ENCODE peak calls at places on chromosomes 7 and 10, in seven cellular contexts. One of them, this sample, is unnamed.

GRCh38 chr7:99864041-99864440 is 12.8 kb downstream of the OR2AE1 start:
- DNase-seq in NCI-H2171 treated with DMSO at 0.1 percent for 48 hours: no peak
- DNase-seq in SIG-M5: no peak
- DNase-seq in NCI-H2081: no peak
- DNase-seq in activated CD8-positive, alpha-beta memory T cell treated with anti-CD3 and anti-CD28 coated beads, Interleukin-2, amount 50 U/mL, for 4 hours: no peak
- DNase-seq in occipital lobe: no peak
- DNase-seq in endothelial cell of umbilical vein: no peak
- DNase-seq in this sample: no peak

GRCh38 chr7:44853391-44853790 is 5.5 kb upstream of the H2AZ2 start:
- DNase-seq in NCI-H2171 treated with DMSO at 0.1 percent for 48 hours: no peak
- DNase-seq in SIG-M5: no peak
- DNase-seq in NCI-H2081: no peak
- DNase-seq in activated CD8-positive, alpha-beta memory T cell treated with anti-CD3 and anti-CD28 coated beads, Interleukin-2, amount 50 U/mL, for 4 hours: no peak
- DNase-seq in occipital lobe: no peak
- DNase-seq in endothelial cell of umbilical vein: no peak
- DNase-seq in this sample: no peak

GRCh38 chr10:80487791-80488538 is 33.9 kb downstream of the TSPAN14 start:
- DNase-seq in NCI-H2171 treated with DMSO at 0.1 percent for 48 hours: no peak
- DNase-seq in SIG-M5: no peak
- DNase-seq in NCI-H2081: no peak
- DNase-seq in activated CD8-positive, alpha-beta memory T cell treated with anti-CD3 and anti-CD28 coated beads, Interleukin-2, amount 50 U/mL, for 4 hours: no peak
- DNase-seq in occipital lobe: no peak
- DNase-seq in endothelial cell of umbilical vein: no peak
- DNase-seq in this sample: no peak

GRCh38 chr10:23294638-23295247 is 49.9 kb downstream of the C10orf67 start:
- DNase-seq in NCI-H2171 treated with DMSO at 0.1 percent for 48 hours: peak
- DNase-seq in SIG-M5: no peak
- DNase-seq in NCI-H2081: no peak
- DNase-seq in activated CD8-positive, alpha-beta memory T cell treated with anti-CD3 and anti-CD28 coated beads, Interleukin-2, amount 50 U/mL, for 4 hours: no peak
- DNase-seq in occipital lobe: no peak
- DNase-seq in endothelial cell of umbilical vein: no peak
- DNase-seq in this sample: no peak

GRCh38 chr7:126720232-126720631 is 532.5 kb downstream of the GRM8 start:
- DNase-seq in NCI-H2171 treated with DMSO at 0.1 percent for 48 hours: no peak
- DNase-seq in SIG-M5: no peak
- DNase-seq in NCI-H2081: no peak
- DNase-seq in activated CD8-positive, alpha-beta memory T cell treated with anti-CD3 and anti-CD28 coated beads, Interleukin-2, amount 50 U/mL, for 4 hours: no peak
- DNase-seq in occipital lobe: no peak
- DNase-seq in endothelial cell of umbilical vein: no peak
- DNase-seq in this sample: no peak

GRCh38 chr10:131882151-131882550 is 18.7 kb upstream of the PPP2R2D start:
- DNase-seq in NCI-H2171 treated with DMSO at 0.1 percent for 48 hours: no peak
- DNase-seq in SIG-M5: no peak
- DNase-seq in NCI-H2081: no peak
- DNase-seq in activated CD8-positive, alpha-beta memory T cell treated with anti-CD3 and anti-CD28 coated beads, Interleukin-2, amount 50 U/mL, for 4 hours: no peak
- DNase-seq in occipital lobe: no peak
- DNase-seq in endothelial cell of umbilical vein: no peak
- DNase-seq in this sample: no peak

GRCh38 chr10:83606275-83606674 is 533.0 kb upstream of the GHITM start:
- DNase-seq in NCI-H2171 treated with DMSO at 0.1 percent for 48 hours: peak
- DNase-seq in SIG-M5: no peak
- DNase-seq in NCI-H2081: no peak
- DNase-seq in activated CD8-positive, alpha-beta memory T cell treated with anti-CD3 and anti-CD28 coated beads, Interleukin-2, amount 50 U/mL, for 4 hours: no peak
- DNase-seq in occipital lobe: no peak
- DNase-seq in endothelial cell of umbilical vein: no peak
- DNase-seq in this sample: no peak

GRCh38 chr10:60312818-60313588 is 76.7 kb downstream of the ANK3 start:
- DNase-seq in NCI-H2171 treated with DMSO at 0.1 percent for 48 hours: no peak
- DNase-seq in SIG-M5: no peak
- DNase-seq in NCI-H2081: no peak
- DNase-seq in activated CD8-positive, alpha-beta memory T cell treated with anti-CD3 and anti-CD28 coated beads, Interleukin-2, amount 50 U/mL, for 4 hours: no peak
- DNase-seq in occipital lobe: no peak
- DNase-seq in endothelial cell of umbilical vein: peak
- DNase-seq in this sample: no peak

GRCh38 chr7:106566672-106567071 is 94.3 kb downstream of the CCDC71L start:
- DNase-seq in NCI-H2171 treated with DMSO at 0.1 percent for 48 hours: no peak
- DNase-seq in SIG-M5: no peak
- DNase-seq in NCI-H2081: no peak
- DNase-seq in activated CD8-positive, alpha-beta memory T cell treated with anti-CD3 and anti-CD28 coated beads, Interleukin-2, amount 50 U/mL, for 4 hours: no peak
- DNase-seq in occipital lobe: no peak
- DNase-seq in endothelial cell of umbilical vein: no peak
- DNase-seq in this sample: no peak

GRCh38 chr10:110074986-110075664 is 67.3 kb downstream of the ADD3 start:
- DNase-seq in NCI-H2171 treated with DMSO at 0.1 percent for 48 hours: peak
- DNase-seq in SIG-M5: no peak
- DNase-seq in NCI-H2081: no peak
- DNase-seq in activated CD8-positive, alpha-beta memory T cell treated with anti-CD3 and anti-CD28 coated beads, Interleukin-2, amount 50 U/mL, for 4 hours: no peak
- DNase-seq in occipital lobe: no peak
- DNase-seq in endothelial cell of umbilical vein: peak
- DNase-seq in this sample: no peak

GRCh38 chr10:34835908-34836558 is 20.9 kb upstream of the PARD3 start:
- DNase-seq in NCI-H2171 treated with DMSO at 0.1 percent for 48 hours: no peak
- DNase-seq in SIG-M5: no peak
- DNase-seq in NCI-H2081: no peak
- DNase-seq in activated CD8-positive, alpha-beta memory T cell treated with anti-CD3 and anti-CD28 coated beads, Interleukin-2, amount 50 U/mL, for 4 hours: no peak
- DNase-seq in occipital lobe: no peak
- DNase-seq in endothelial cell of umbilical vein: no peak
- DNase-seq in this sample: no peak

GRCh38 chr10:27258838-27259532 is 18.4 kb upstream of the ACBD5 start:
- DNase-seq in NCI-H2171 treated with DMSO at 0.1 percent for 48 hours: no peak
- DNase-seq in SIG-M5: no peak
- DNase-seq in NCI-H2081: no peak
- DNase-seq in activated CD8-positive, alpha-beta memory T cell treated with anti-CD3 and anti-CD28 coated beads, Interleukin-2, amount 50 U/mL, for 4 hours: peak
- DNase-seq in occipital lobe: no peak
- DNase-seq in endothelial cell of umbilical vein: no peak
- DNase-seq in this sample: no peak

GRCh38 chr7:27564881-27565482 is 97.7 kb downstream of the HIBADH start:
- DNase-seq in NCI-H2171 treated with DMSO at 0.1 percent for 48 hours: peak
- DNase-seq in SIG-M5: no peak
- DNase-seq in NCI-H2081: no peak
- DNase-seq in activated CD8-positive, alpha-beta memory T cell treated with anti-CD3 and anti-CD28 coated beads, Interleukin-2, amount 50 U/mL, for 4 hours: no peak
- DNase-seq in occipital lobe: no peak
- DNase-seq in endothelial cell of umbilical vein: no peak
- DNase-seq in this sample: no peak

GRCh38 chr7:67738-68395 is 124.5 kb upstream of the FAM20C start:
- DNase-seq in NCI-H2171 treated with DMSO at 0.1 percent for 48 hours: no peak
- DNase-seq in SIG-M5: no peak
- DNase-seq in NCI-H2081: no peak
- DNase-seq in activated CD8-positive, alpha-beta memory T cell treated with anti-CD3 and anti-CD28 coated beads, Interleukin-2, amount 50 U/mL, for 4 hours: no peak
- DNase-seq in occipital lobe: no peak
- DNase-seq in endothelial cell of umbilical vein: no peak
- DNase-seq in this sample: no peak

GRCh38 chr10:91957091-91957490 is 33.5 kb downstream of the BTAF1 start:
- DNase-seq in NCI-H2171 treated with DMSO at 0.1 percent for 48 hours: no peak
- DNase-seq in SIG-M5: no peak
- DNase-seq in NCI-H2081: no peak
- DNase-seq in activated CD8-positive, alpha-beta memory T cell treated with anti-CD3 and anti-CD28 coated beads, Interleukin-2, amount 50 U/mL, for 4 hours: no peak
- DNase-seq in occipital lobe: no peak
- DNase-seq in endothelial cell of umbilical vein: no peak
- DNase-seq in this sample: no peak

GRCh38 chr7:143325215-143325614 is 9.3 kb downstream of the CLCN1 start:
- DNase-seq in NCI-H2171 treated with DMSO at 0.1 percent for 48 hours: no peak
- DNase-seq in SIG-M5: no peak
- DNase-seq in NCI-H2081: no peak
- DNase-seq in activated CD8-positive, alpha-beta memory T cell treated with anti-CD3 and anti-CD28 coated beads, Interleukin-2, amount 50 U/mL, for 4 hours: no peak
- DNase-seq in occipital lobe: no peak
- DNase-seq in endothelial cell of umbilical vein: no peak
- DNase-seq in this sample: no peak

GRCh38 chr7:70997275-70997674 is 134.7 kb upstream of the GALNT17 start:
- DNase-seq in NCI-H2171 treated with DMSO at 0.1 percent for 48 hours: no peak
- DNase-seq in SIG-M5: no peak
- DNase-seq in NCI-H2081: no peak
- DNase-seq in activated CD8-positive, alpha-beta memory T cell treated with anti-CD3 and anti-CD28 coated beads, Interleukin-2, amount 50 U/mL, for 4 hours: no peak
- DNase-seq in occipital lobe: no peak
- DNase-seq in endothelial cell of umbilical vein: no peak
- DNase-seq in this sample: no peak

GRCh38 chr10:61765176-61766087 is 102.7 kb downstream of the CABCOCO1 start:
- DNase-seq in NCI-H2171 treated with DMSO at 0.1 percent for 48 hours: no peak
- DNase-seq in SIG-M5: no peak
- DNase-seq in NCI-H2081: no peak
- DNase-seq in activated CD8-positive, alpha-beta memory T cell treated with anti-CD3 and anti-CD28 coated beads, Interleukin-2, amount 50 U/mL, for 4 hours: no peak
- DNase-seq in occipital lobe: no peak
- DNase-seq in endothelial cell of umbilical vein: peak
- DNase-seq in this sample: no peak

GRCh38 chr10:109770000-109770399 is 153.3 kb downstream of the XPNPEP1 start:
- DNase-seq in NCI-H2171 treated with DMSO at 0.1 percent for 48 hours: no peak
- DNase-seq in SIG-M5: no peak
- DNase-seq in NCI-H2081: no peak
- DNase-seq in activated CD8-positive, alpha-beta memory T cell treated with anti-CD3 and anti-CD28 coated beads, Interleukin-2, amount 50 U/mL, for 4 hours: no peak
- DNase-seq in occipital lobe: no peak
- DNase-seq in endothelial cell of umbilical vein: no peak
- DNase-seq in this sample: no peak

GRCh38 chr7:55552320-55553086 is 19.8 kb downstream of the VOPP1 start:
- DNase-seq in NCI-H2171 treated with DMSO at 0.1 percent for 48 hours: no peak
- DNase-seq in SIG-M5: no peak
- DNase-seq in NCI-H2081: peak
- DNase-seq in activated CD8-positive, alpha-beta memory T cell treated with anti-CD3 and anti-CD28 coated beads, Interleukin-2, amount 50 U/mL, for 4 hours: no peak
- DNase-seq in occipital lobe: peak
- DNase-seq in endothelial cell of umbilical vein: peak
- DNase-seq in this sample: no peak

GRCh38 chr10:23354630-23355343 is 10.2 kb upstream of the C10orf67 start:
- DNase-seq in NCI-H2171 treated with DMSO at 0.1 percent for 48 hours: no peak
- DNase-seq in SIG-M5: no peak
- DNase-seq in NCI-H2081: no peak
- DNase-seq in activated CD8-positive, alpha-beta memory T cell treated with anti-CD3 and anti-CD28 coated beads, Interleukin-2, amount 50 U/mL, for 4 hours: no peak
- DNase-seq in occipital lobe: no peak
- DNase-seq in endothelial cell of umbilical vein: no peak
- DNase-seq in this sample: no peak

GRCh38 chr10:111824128-111824527 is 359.4 kb downstream of the GPAM start:
- DNase-seq in NCI-H2171 treated with DMSO at 0.1 percent for 48 hours: no peak
- DNase-seq in SIG-M5: no peak
- DNase-seq in NCI-H2081: no peak
- DNase-seq in activated CD8-positive, alpha-beta memory T cell treated with anti-CD3 and anti-CD28 coated beads, Interleukin-2, amount 50 U/mL, for 4 hours: no peak
- DNase-seq in occipital lobe: no peak
- DNase-seq in endothelial cell of umbilical vein: no peak
- DNase-seq in this sample: no peak

GRCh38 chr10:95394161-95394880 is 103.5 kb upstream of the PDLIM1 start:
- DNase-seq in NCI-H2171 treated with DMSO at 0.1 percent for 48 hours: peak
- DNase-seq in SIG-M5: no peak
- DNase-seq in NCI-H2081: no peak
- DNase-seq in activated CD8-positive, alpha-beta memory T cell treated with anti-CD3 and anti-CD28 coated beads, Interleukin-2, amount 50 U/mL, for 4 hours: no peak
- DNase-seq in occipital lobe: peak
- DNase-seq in endothelial cell of umbilical vein: no peak
- DNase-seq in this sample: no peak

GRCh38 chr10:122078965-122079401 is 90.0 kb downstream of the TACC2 start:
- DNase-seq in NCI-H2171 treated with DMSO at 0.1 percent for 48 hours: peak
- DNase-seq in SIG-M5: no peak
- DNase-seq in NCI-H2081: no peak
- DNase-seq in activated CD8-positive, alpha-beta memory T cell treated with anti-CD3 and anti-CD28 coated beads, Interleukin-2, amount 50 U/mL, for 4 hours: no peak
- DNase-seq in occipital lobe: no peak
- DNase-seq in endothelial cell of umbilical vein: no peak
- DNase-seq in this sample: no peak

This sample was measured in NCI-H2107.